ENCODE peak calls at places on chromosomes 16 and 17, in five cellular contexts. H is HuH-7; D is NCI-H69; B is activated T-helper 1 cell treated with anti-CD3 and anti-CD28 coated beads, Interleukin-2, amount 50 U/mL, for 16 hours; Y is fibroblast of lung. N is an unnamed sample.

GRCh38 chr17:6521636-6522035 is 34.7 kb downstream of the PITPNM3 start:
- DNase-seq in H (no peak), D (no peak), B (no peak), Y (no peak), N (no peak)

GRCh38 chr17:80468222-80468621 is 8.2 kb downstream of the NPTX1 start:
- DNase-seq in H (no peak), D (no peak), B (no peak), Y (no peak), N (no peak)

GRCh38 chr16:2508722-2509400 is 4.9 kb upstream of the ATP6V0C start:
- DNase-seq in H (no peak), D (no peak), B (no peak), Y (no peak), N (no peak)

GRCh38 chr17:58706351-58707140 is 14.1 kb downstream of the RAD51C start:
- DNase-seq in H (no peak), D (no peak), B (no peak), Y (no peak), N (no peak)

GRCh38 chr16:78553268-78554044 is 454.0 kb downstream of the WWOX start:
- DNase-seq in H (no peak), D (no peak), B (no peak), Y (no peak), N (no peak)

GRCh38 chr16:67312450-67313118 is 14.0 kb downstream of the KCTD19 start:
- DNase-seq in H (no peak), D (no peak), B (no peak), Y (peak; percentile 78), N (peak; percentile 3)

GRCh38 chr17:3985800-3986199 is 21.6 kb upstream of the ATP2A3 start:
- DNase-seq in H (no peak), D (peak; percentile 18), B (no peak), Y (no peak), N (no peak)

GRCh38 chr17:75181608-75182318 is 996 bp downstream of the SUMO2 start:
- DNase-seq in H (no peak), D (peak; percentile 63), B (peak; percentile 16), Y (peak; percentile 15), N (no peak)

GRCh38 chr17:75271233-75271954 is 363 bp upstream of the MIF4GD start:
- DNase-seq in H (peak; percentile 94), D (peak; percentile 94), B (peak; percentile 77), Y (peak; percentile 61), N (peak; percentile 95)

GRCh38 chr16:66379571-66379941 is 13.1 kb downstream of the CDH5 start:
- DNase-seq in H (no peak), D (no peak), B (no peak), Y (no peak), N (no peak)

GRCh38 chr16:4273858-4274291 is 1.1 kb upstream of the TFAP4 start:
- DNase-seq in H (peak; percentile 66), D (peak; percentile 72), B (no peak), Y (peak; percentile 47), N (peak; percentile 51)

GRCh38 chr16:68786685-68787418 is 49.8 kb downstream of the CDH1 start:
- DNase-seq in H (peak; percentile 67), D (peak; percentile 56), B (no peak), Y (peak; percentile 41), N (no peak)

GRCh38 chr17:50076591-50077235 is 18.4 kb upstream of the PDK2 start:
- DNase-seq in H (peak; percentile 43), D (no peak), B (no peak), Y (no peak), N (no peak)

GRCh38 chr16:68972008-68972407 is 128.7 kb downstream of the TANGO6 start:
- DNase-seq in H (no peak), D (peak; percentile 85), B (no peak), Y (no peak), N (no peak)

GRCh38 chr17:48037036-48037881 is at the start of gene COPZ2:
- DNase-seq in H (peak; percentile 70), D (peak; percentile 59), B (peak; percentile 44), Y (peak; percentile 51), N (no peak)

GRCh38 chr16:52318259-52319008 is 228.5 kb downstream of the TOX3 start:
- DNase-seq in H (no peak), D (peak; percentile 97), B (no peak), Y (no peak), N (no peak)

GRCh38 chr16:48535831-48536599 is 74.0 kb downstream of the N4BP1 start:
- DNase-seq in H (no peak), D (no peak), B (no peak), Y (peak; percentile 82), N (no peak)

GRCh38 chr16:84582958-84583516 is 34.8 kb downstream of the COTL1 start:
- DNase-seq in H (no peak), D (no peak), B (no peak), Y (peak; percentile 68), N (no peak)

GRCh38 chr17:83030432-83030831 is 49.0 kb upstream of the METRNL start:
- DNase-seq in H (no peak), D (no peak), B (no peak), Y (no peak), N (no peak)

N was measured in HEK293T.